ENCODE peak calls at places on chromosomes 6 and 20, in seven cellular contexts. One of them, this sample, is unnamed.

GRCh38 chr20:14210146-14210545 is 127.3 kb downstream of the FLRT3 start:
- DNase-seq in colonic mucosa: no peak
- DNase-seq in heart left ventricle: no peak
- DNase-seq in PC-9: no peak
- DNase-seq in thoracic aorta: no peak
- DNase-seq in left ventricle myocardium inferior: no peak
- DNase-seq in endothelial cell of umbilical vein: no peak
- DNase-seq in this sample: no peak

GRCh38 chr20:41476013-41476441 is 109.4 kb upstream of the EMILIN3 start:
- DNase-seq in colonic mucosa: peak
- DNase-seq in heart left ventricle: peak
- DNase-seq in PC-9: peak
- DNase-seq in thoracic aorta: no peak
- DNase-seq in left ventricle myocardium inferior: no peak
- DNase-seq in endothelial cell of umbilical vein: peak
- DNase-seq in this sample: peak

GRCh38 chr20:25177890-25178321 is 17.6 kb upstream of the ENTPD6 start:
- DNase-seq in colonic mucosa: no peak
- DNase-seq in heart left ventricle: no peak
- DNase-seq in PC-9: peak
- DNase-seq in thoracic aorta: no peak
- DNase-seq in left ventricle myocardium inferior: no peak
- DNase-seq in endothelial cell of umbilical vein: no peak
- DNase-seq in this sample: peak

GRCh38 chr20:2701671-2702081 is 9.1 kb downstream of the EBF4 start:
- DNase-seq in colonic mucosa: no peak
- DNase-seq in heart left ventricle: no peak
- DNase-seq in PC-9: no peak
- DNase-seq in thoracic aorta: no peak
- DNase-seq in left ventricle myocardium inferior: no peak
- DNase-seq in endothelial cell of umbilical vein: no peak
- DNase-seq in this sample: no peak

GRCh38 chr6:79602859-79603258 is 28.3 kb upstream of the SH3BGRL2 start:
- DNase-seq in colonic mucosa: no peak
- DNase-seq in heart left ventricle: no peak
- DNase-seq in PC-9: no peak
- DNase-seq in thoracic aorta: no peak
- DNase-seq in left ventricle myocardium inferior: no peak
- DNase-seq in endothelial cell of umbilical vein: no peak
- DNase-seq in this sample: no peak

GRCh38 chr6:129500958-129501381 is 209.0 kb downstream of the ARHGAP18 start:
- DNase-seq in colonic mucosa: no peak
- DNase-seq in heart left ventricle: no peak
- DNase-seq in PC-9: no peak
- DNase-seq in thoracic aorta: no peak
- DNase-seq in left ventricle myocardium inferior: no peak
- DNase-seq in endothelial cell of umbilical vein: peak
- DNase-seq in this sample: no peak

GRCh38 chr20:37342231-37343177 is 3.4 kb upstream of the SRC start:
- DNase-seq in colonic mucosa: no peak
- DNase-seq in heart left ventricle: no peak
- DNase-seq in PC-9: no peak
- DNase-seq in thoracic aorta: no peak
- DNase-seq in left ventricle myocardium inferior: no peak
- DNase-seq in endothelial cell of umbilical vein: no peak
- DNase-seq in this sample: no peak

GRCh38 chr20:38290829-38291581 is 13.0 kb upstream of the BPI start:
- DNase-seq in colonic mucosa: no peak
- DNase-seq in heart left ventricle: peak
- DNase-seq in PC-9: peak
- DNase-seq in thoracic aorta: no peak
- DNase-seq in left ventricle myocardium inferior: peak
- DNase-seq in endothelial cell of umbilical vein: peak
- DNase-seq in this sample: peak

GRCh38 chr20:41592516-41593192 is 25.5 kb downstream of the CHD6 start:
- DNase-seq in colonic mucosa: no peak
- DNase-seq in heart left ventricle: no peak
- DNase-seq in PC-9: no peak
- DNase-seq in thoracic aorta: no peak
- DNase-seq in left ventricle myocardium inferior: no peak
- DNase-seq in endothelial cell of umbilical vein: no peak
- DNase-seq in this sample: no peak

GRCh38 chr20:60934724-60935123 is 317.3 kb upstream of the CDH4 start:
- DNase-seq in colonic mucosa: no peak
- DNase-seq in heart left ventricle: no peak
- DNase-seq in PC-9: no peak
- DNase-seq in thoracic aorta: no peak
- DNase-seq in left ventricle myocardium inferior: no peak
- DNase-seq in endothelial cell of umbilical vein: no peak
- DNase-seq in this sample: no peak

GRCh38 chr6:144449911-144450690 is 165.0 kb downstream of the UTRN start:
- DNase-seq in colonic mucosa: no peak
- DNase-seq in heart left ventricle: peak
- DNase-seq in PC-9: no peak
- DNase-seq in thoracic aorta: no peak
- DNase-seq in left ventricle myocardium inferior: no peak
- DNase-seq in endothelial cell of umbilical vein: no peak
- DNase-seq in this sample: no peak

GRCh38 chr20:48092596-48093280 is 307.5 kb upstream of the SULF2 start:
- DNase-seq in colonic mucosa: no peak
- DNase-seq in heart left ventricle: no peak
- DNase-seq in PC-9: no peak
- DNase-seq in thoracic aorta: no peak
- DNase-seq in left ventricle myocardium inferior: no peak
- DNase-seq in endothelial cell of umbilical vein: no peak
- DNase-seq in this sample: no peak

GRCh38 chr20:33676121-33676520 is 1.9 kb upstream of the NECAB3 start:
- DNase-seq in colonic mucosa: no peak
- DNase-seq in heart left ventricle: no peak
- DNase-seq in PC-9: no peak
- DNase-seq in thoracic aorta: no peak
- DNase-seq in left ventricle myocardium inferior: no peak
- DNase-seq in endothelial cell of umbilical vein: no peak
- DNase-seq in this sample: no peak

GRCh38 chr6:138105880-138106664 is 1.1 kb downstream of the PERP start:
- DNase-seq in colonic mucosa: peak
- DNase-seq in heart left ventricle: no peak
- DNase-seq in PC-9: no peak
- DNase-seq in thoracic aorta: no peak
- DNase-seq in left ventricle myocardium inferior: no peak
- DNase-seq in endothelial cell of umbilical vein: peak
- DNase-seq in this sample: peak

GRCh38 chr20:52654552-52654951 is 317.6 kb upstream of the TSHZ2 start:
- DNase-seq in colonic mucosa: no peak
- DNase-seq in heart left ventricle: no peak
- DNase-seq in PC-9: no peak
- DNase-seq in thoracic aorta: no peak
- DNase-seq in left ventricle myocardium inferior: no peak
- DNase-seq in endothelial cell of umbilical vein: no peak
- DNase-seq in this sample: no peak

GRCh38 chr6:30857537-30857936 is 26.8 kb upstream of the DDR1 start:
- DNase-seq in colonic mucosa: no peak
- DNase-seq in heart left ventricle: no peak
- DNase-seq in PC-9: peak
- DNase-seq in thoracic aorta: no peak
- DNase-seq in left ventricle myocardium inferior: no peak
- DNase-seq in endothelial cell of umbilical vein: no peak
- DNase-seq in this sample: no peak

GRCh38 chr6:72621243-72622093 is at the start of gene KCNQ5:
- DNase-seq in colonic mucosa: no peak
- DNase-seq in heart left ventricle: peak
- DNase-seq in PC-9: peak
- DNase-seq in thoracic aorta: no peak
- DNase-seq in left ventricle myocardium inferior: no peak
- DNase-seq in endothelial cell of umbilical vein: no peak
- DNase-seq in this sample: no peak

GRCh38 chr6:29813809-29814208 is 13.8 kb upstream of the HLA-G start:
- DNase-seq in colonic mucosa: no peak
- DNase-seq in heart left ventricle: no peak
- DNase-seq in PC-9: peak
- DNase-seq in thoracic aorta: no peak
- DNase-seq in left ventricle myocardium inferior: no peak
- DNase-seq in endothelial cell of umbilical vein: no peak
- DNase-seq in this sample: peak

GRCh38 chr6:84546427-84546914 is 217.9 kb downstream of the TBX18 start:
- DNase-seq in colonic mucosa: no peak
- DNase-seq in heart left ventricle: no peak
- DNase-seq in PC-9: no peak
- DNase-seq in thoracic aorta: no peak
- DNase-seq in left ventricle myocardium inferior: no peak
- DNase-seq in endothelial cell of umbilical vein: no peak
- DNase-seq in this sample: peak

GRCh38 chr20:37526839-37527637 is 638 bp downstream of the BLCAP start:
- DNase-seq in colonic mucosa: no peak
- DNase-seq in heart left ventricle: peak
- DNase-seq in PC-9: no peak
- DNase-seq in thoracic aorta: no peak
- DNase-seq in left ventricle myocardium inferior: no peak
- DNase-seq in endothelial cell of umbilical vein: no peak
- DNase-seq in this sample: peak

GRCh38 chr6:26196846-26197683 is 109.8 kb downstream of the HFE start:
- DNase-seq in colonic mucosa: peak
- DNase-seq in heart left ventricle: peak
- DNase-seq in PC-9: peak
- DNase-seq in thoracic aorta: no peak
- DNase-seq in left ventricle myocardium inferior: no peak
- DNase-seq in endothelial cell of umbilical vein: peak
- DNase-seq in this sample: peak

GRCh38 chr6:3321875-3322274 is 63.1 kb downstream of the PSMG4 start:
- DNase-seq in colonic mucosa: no peak
- DNase-seq in heart left ventricle: no peak
- DNase-seq in PC-9: no peak
- DNase-seq in thoracic aorta: no peak
- DNase-seq in left ventricle myocardium inferior: no peak
- DNase-seq in endothelial cell of umbilical vein: no peak
- DNase-seq in this sample: no peak

GRCh38 chr6:78598966-78599365 is 268.4 kb upstream of the IRAK1BP1 start:
- DNase-seq in colonic mucosa: no peak
- DNase-seq in heart left ventricle: no peak
- DNase-seq in PC-9: peak
- DNase-seq in thoracic aorta: no peak
- DNase-seq in left ventricle myocardium inferior: no peak
- DNase-seq in endothelial cell of umbilical vein: peak
- DNase-seq in this sample: peak

GRCh38 chr6:164085552-164086325 is 671.2 kb downstream of the QKI start:
- DNase-seq in colonic mucosa: no peak
- DNase-seq in heart left ventricle: peak
- DNase-seq in PC-9: no peak
- DNase-seq in thoracic aorta: peak
- DNase-seq in left ventricle myocardium inferior: peak
- DNase-seq in endothelial cell of umbilical vein: peak
- DNase-seq in this sample: peak

GRCh38 chr20:58209652-58210397 is 18.6 kb downstream of the ANKRD60 start:
- DNase-seq in colonic mucosa: peak
- DNase-seq in heart left ventricle: peak
- DNase-seq in PC-9: peak
- DNase-seq in thoracic aorta: peak
- DNase-seq in left ventricle myocardium inferior: peak
- DNase-seq in endothelial cell of umbilical vein: peak
- DNase-seq in this sample: peak

GRCh38 chr6:41562633-41562975 is 16.4 kb downstream of the FOXP4 start:
- DNase-seq in colonic mucosa: no peak
- DNase-seq in heart left ventricle: no peak
- DNase-seq in PC-9: no peak
- DNase-seq in thoracic aorta: no peak
- DNase-seq in left ventricle myocardium inferior: no peak
- DNase-seq in endothelial cell of umbilical vein: no peak
- DNase-seq in this sample: peak
- H3K4me3 ChIP-seq in colonic mucosa: no peak
- H3K4me3 ChIP-seq in heart left ventricle: no peak
- H3K4me3 ChIP-seq in PC-9: no peak
- H3K4me3 ChIP-seq in thoracic aorta: no peak
- H3K4me3 ChIP-seq in left ventricle myocardium inferior: no peak
- H3K4me3 ChIP-seq in endothelial cell of umbilical vein: no peak
- H3K4me3 ChIP-seq in this sample: no peak

GRCh38 chr6:36598739-36599318 is 4.7 kb downstream of the SRSF3 start:
- DNase-seq in colonic mucosa: no peak
- DNase-seq in heart left ventricle: no peak
- DNase-seq in PC-9: no peak
- DNase-seq in thoracic aorta: no peak
- DNase-seq in left ventricle myocardium inferior: no peak
- DNase-seq in endothelial cell of umbilical vein: no peak
- DNase-seq in this sample: no peak
- H3K27ac ChIP-seq in colonic mucosa: no peak
- H3K27ac ChIP-seq in heart left ventricle: no peak
- H3K27ac ChIP-seq in PC-9: peak
- H3K27ac ChIP-seq in thoracic aorta: no peak
- H3K27ac ChIP-seq in left ventricle myocardium inferior: peak
- H3K27ac ChIP-seq in endothelial cell of umbilical vein: no peak
- H3K27ac ChIP-seq in this sample: no peak

DNA sequence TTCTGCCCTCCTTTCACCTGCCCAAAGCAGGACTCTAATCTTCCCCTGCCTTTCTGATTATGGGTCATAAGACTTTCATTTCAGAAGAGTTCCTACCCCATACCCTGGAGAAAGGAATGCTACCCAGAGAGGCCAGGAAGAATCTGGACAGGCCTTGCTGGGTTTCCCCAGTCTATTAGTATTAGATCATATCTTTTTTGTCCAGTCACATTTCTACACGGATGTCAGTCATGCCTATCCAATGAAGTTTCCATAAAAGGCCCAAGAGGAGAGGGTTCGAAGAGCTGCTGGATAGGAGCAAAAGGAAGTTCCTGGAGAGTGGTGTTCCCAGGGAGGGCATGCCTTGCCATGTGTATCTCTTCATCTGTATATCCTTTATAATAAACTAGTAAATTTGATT is 3.2 kb downstream of the POLH start:
- DNase-seq in colonic mucosa: no peak
- DNase-seq in heart left ventricle: no peak
- DNase-seq in PC-9: no peak
- DNase-seq in thoracic aorta: no peak
- DNase-seq in left ventricle myocardium inferior: no peak
- DNase-seq in endothelial cell of umbilical vein: peak
- DNase-seq in this sample: no peak
- H3K4me3 ChIP-seq in colonic mucosa: no peak
- H3K4me3 ChIP-seq in heart left ventricle: no peak
- H3K4me3 ChIP-seq in PC-9: no peak
- H3K4me3 ChIP-seq in thoracic aorta: no peak
- H3K4me3 ChIP-seq in left ventricle myocardium inferior: no peak
- H3K4me3 ChIP-seq in endothelial cell of umbilical vein: no peak
- H3K4me3 ChIP-seq in this sample: no peak

GRCh38 chr6:147251072-147251471 is 46.9 kb downstream of the STXBP5 start:
- DNase-seq in colonic mucosa: no peak
- DNase-seq in heart left ventricle: no peak
- DNase-seq in PC-9: no peak
- DNase-seq in thoracic aorta: no peak
- DNase-seq in left ventricle myocardium inferior: no peak
- DNase-seq in endothelial cell of umbilical vein: no peak
- DNase-seq in this sample: no peak

GRCh38 chr6:147248859-147249258 is 44.6 kb downstream of the STXBP5 start:
- DNase-seq in colonic mucosa: no peak
- DNase-seq in heart left ventricle: no peak
- DNase-seq in PC-9: no peak
- DNase-seq in thoracic aorta: no peak
- DNase-seq in left ventricle myocardium inferior: no peak
- DNase-seq in endothelial cell of umbilical vein: no peak
- DNase-seq in this sample: no peak

GRCh38 chr6:147244832-147245231 is 40.6 kb downstream of the STXBP5 start:
- DNase-seq in colonic mucosa: no peak
- DNase-seq in heart left ventricle: no peak
- DNase-seq in PC-9: no peak
- DNase-seq in thoracic aorta: no peak
- DNase-seq in left ventricle myocardium inferior: no peak
- DNase-seq in endothelial cell of umbilical vein: no peak
- DNase-seq in this sample: no peak

GRCh38 chr6:147245693-147246092 is 41.5 kb downstream of the STXBP5 start:
- DNase-seq in colonic mucosa: no peak
- DNase-seq in heart left ventricle: no peak
- DNase-seq in PC-9: no peak
- DNase-seq in thoracic aorta: no peak
- DNase-seq in left ventricle myocardium inferior: no peak
- DNase-seq in endothelial cell of umbilical vein: no peak
- DNase-seq in this sample: no peak

GRCh38 chr6:147246853-147247635 is 42.8 kb downstream of the STXBP5 start:
- DNase-seq in colonic mucosa: no peak
- DNase-seq in heart left ventricle: no peak
- DNase-seq in PC-9: no peak
- DNase-seq in thoracic aorta: no peak
- DNase-seq in left ventricle myocardium inferior: no peak
- DNase-seq in endothelial cell of umbilical vein: no peak
- DNase-seq in this sample: no peak
- H3K27ac ChIP-seq in colonic mucosa: no peak
- H3K27ac ChIP-seq in heart left ventricle: no peak
- H3K27ac ChIP-seq in PC-9: no peak
- H3K27ac ChIP-seq in thoracic aorta: no peak
- H3K27ac ChIP-seq in left ventricle myocardium inferior: no peak
- H3K27ac ChIP-seq in endothelial cell of umbilical vein: no peak
- H3K27ac ChIP-seq in this sample: no peak

This sample was measured in SJCRH30.